ENCODE peak calls at places on chromosomes 2 and 18, in eight cellular contexts. C is tibial artery, I is colonic mucosa, R is tibial nerve, U is GM23248, J is breast epithelium, X is fibroblast of lung, S is IMR-90. B is an unnamed sample. For H3K4me1, the result is how much of the 10 kb centered on the place peaks cover.

GRCh38 chr2:230913406-230913805 is 11.6 kb downstream of the GPR55 start:
- DNase-seq in C (peak), I (peak), R (no peak), U (peak), J (no peak), X (peak), S (no peak), B (no peak)

GRCh38 chr2:26687328-26687727 is 5.2 kb upstream of the KCNK3 start:
- DNase-seq in C (no peak), I (no peak), R (no peak), U (no peak), J (peak), X (no peak), S (no peak), B (no peak)

GRCh38 chr2:164015328-164016123 is 279.7 kb upstream of the FIGN start:
- DNase-seq in C (no peak), I (no peak), R (no peak), U (peak), J (no peak), X (no peak), S (no peak), B (peak)

GRCh38 chr2:126831234-126832005 is 67.3 kb upstream of the TEX51 start:
- DNase-seq in C (no peak), I (no peak), R (no peak), U (no peak), J (no peak), X (no peak), S (peak), B (no peak)

GRCh38 chr2:240130393-240131195 is 5.5 kb downstream of the COPS9 start:
- DNase-seq in C (peak), I (no peak), R (no peak), U (no peak), J (no peak), X (no peak), S (no peak), B (no peak)

GRCh38 chr2:217444932-217445331 is 557.9 kb downstream of the TNS1 start:
- DNase-seq in C (no peak), I (no peak), R (no peak), U (no peak), J (no peak), X (no peak), S (no peak), B (no peak)

GRCh38 chr2:62055724-62056336 is 140.1 kb upstream of the B3GNT2 start:
- DNase-seq in C (no peak), I (no peak), R (no peak), U (no peak), J (no peak), X (no peak), S (no peak), B (no peak)

GRCh38 chr2:24024018-24024417 is 14.1 kb downstream of the MFSD2B start:
- DNase-seq in C (no peak), I (no peak), R (no peak), U (peak), J (no peak), X (peak), S (peak), B (no peak)

GRCh38 chr2:9422321-9423099 is 818 bp downstream of the ITGB1BP1 start:
- DNase-seq in C (peak), I (peak), R (no peak), U (peak), J (no peak), X (peak), S (peak), B (peak)

GRCh38 chr18:48827321-48828200 is 123.2 kb downstream of the SMAD7 start:
- DNase-seq in C (peak), I (no peak), R (no peak), U (peak), J (no peak), X (peak), S (peak), B (peak)

GRCh38 chr18:26771524-26771923 is 94.0 kb downstream of the AQP4 start:
- DNase-seq in C (no peak), I (no peak), R (no peak), U (peak), J (no peak), X (no peak), S (no peak), B (no peak)

GRCh38 chr2:138071720-138072719 is 107.7 kb downstream of the HNMT start:
- DNase-seq in C (no peak), I (no peak), R (no peak), U (no peak), J (peak), X (peak), S (peak), B (no peak)

GRCh38 chr2:23782126-23782525 is 144.8 kb downstream of the ATAD2B start:
- DNase-seq in C (no peak), I (no peak), R (no peak), U (no peak), J (no peak), X (no peak), S (no peak), B (no peak)

GRCh38 chr2:147521936-147522335 is 322.9 kb upstream of the ACVR2A start:
- DNase-seq in C (no peak), I (no peak), R (no peak), U (peak), J (no peak), X (no peak), S (no peak), B (no peak)

GRCh38 chr18:70423120-70423519 is 134.3 kb downstream of the SOCS6 start:
- DNase-seq in C (no peak), I (peak), R (no peak), U (no peak), J (no peak), X (no peak), S (no peak), B (no peak)

GRCh38 chr2:37471994-37472393 is 127.6 kb downstream of the QPCT start:
- DNase-seq in C (no peak), I (no peak), R (no peak), U (peak), J (no peak), X (peak), S (peak), B (no peak)

GRCh38 chr2:7427293-7428060 is 510.3 kb downstream of the RNF144A start:
- DNase-seq in C (no peak), I (no peak), R (peak), U (peak), J (no peak), X (peak), S (peak), B (no peak)

GRCh38 chr2:71578665-71579371 is 125.5 kb downstream of the DYSF start:
- DNase-seq in C (peak), I (no peak), R (peak), U (peak), J (peak), X (peak), S (peak), B (peak)

GRCh38 chr18:33761363-33761762 is 183.3 kb downstream of the ASXL3 start:
- DNase-seq in C (no peak), I (no peak), R (peak), U (peak), J (no peak), X (peak), S (peak), B (no peak)

GRCh38 chr2:173602153-173602552 is 247.5 kb downstream of the CDCA7 start:
- DNase-seq in C (no peak), I (no peak), R (no peak), U (no peak), J (no peak), X (no peak), S (no peak), B (no peak)

GRCh38 chr18:32308493-32309120 is 118.8 kb downstream of the MEP1B start:
- DNase-seq in C (no peak), I (no peak), R (no peak), U (peak), J (no peak), X (peak), S (peak), B (no peak)

GRCh38 chr2:239830066-239830717 is 194.9 kb downstream of the NDUFA10 start:
- DNase-seq in C (peak), I (peak), R (no peak), U (no peak), J (peak), X (peak), S (no peak), B (peak)

GRCh38 chr18:3661121-3661520 is 211.1 kb downstream of the TGIF1 start:
- DNase-seq in C (no peak), I (no peak), R (no peak), U (no peak), J (no peak), X (no peak), S (no peak), B (no peak)

GRCh38 chr2:149613712-149614111 is 26.1 kb upstream of the MMADHC start:
- DNase-seq in C (no peak), I (no peak), R (no peak), U (peak), J (no peak), X (peak), S (peak), B (no peak)

GRCh38 chr2:204850576-204850975 is 305.3 kb downstream of the PARD3B start:
- DNase-seq in C (no peak), I (no peak), R (no peak), U (no peak), J (no peak), X (no peak), S (no peak), B (no peak)

GRCh38 chr2:96788393-96789244 is 27.4 kb upstream of the CNNM3 start:
- DNase-seq in C (peak), I (peak), R (no peak), U (peak), J (no peak), X (no peak), S (peak), B (no peak)

GRCh38 chr2:26735883-26736588 is 28.0 kb upstream of the SLC35F6 start:
- DNase-seq in C (no peak), I (no peak), R (no peak), U (no peak), J (no peak), X (no peak), S (no peak), B (no peak)

GRCh38 chr2:195320416-195320973 is 336.5 kb upstream of the SLC39A10 start:
- DNase-seq in C (no peak), I (no peak), R (no peak), U (peak), J (no peak), X (no peak), S (no peak), B (no peak)

GRCh38 chr2:95001701-95002100 is 23.8 kb upstream of the MAL start:
- DNase-seq in C (no peak), I (no peak), R (no peak), U (no peak), J (no peak), X (no peak), S (no peak), B (no peak)

GRCh38 chr2:136106505-136106904 is 11.4 kb downstream of the CXCR4 start:
- DNase-seq in C (no peak), I (no peak), R (no peak), U (no peak), J (no peak), X (no peak), S (no peak), B (no peak)

GRCh38 chr2:26269571-26270170 is 24.9 kb downstream of the HADHB start:
- DNase-seq in C (no peak), I (no peak), R (no peak), U (peak), J (no peak), X (peak), S (peak), B (no peak)

GRCh38 chr2:148042219-148042618 is 21.3 kb downstream of the MBD5 start:
- DNase-seq in C (no peak), I (no peak), R (no peak), U (peak), J (no peak), X (no peak), S (peak), B (no peak)

GRCh38 chr2:107735206-107735605 is 91.5 kb upstream of the RGPD4 start:
- DNase-seq in C (no peak), I (no peak), R (no peak), U (no peak), J (no peak), X (no peak), S (no peak), B (no peak)

GRCh38 chr2:225464346-225465025 is 65.0 kb downstream of the NYAP2 start:
- DNase-seq in C (no peak), I (no peak), R (no peak), U (no peak), J (no peak), X (no peak), S (no peak), B (no peak)

GRCh38 chr2:209556354-209556961 is 132.6 kb downstream of the MAP2 start:
- DNase-seq in C (no peak), I (no peak), R (no peak), U (peak), J (no peak), X (peak), S (peak), B (no peak)

GRCh38 chr18:39462436-39462835 is 1896.8 kb upstream of the CELF4 start:
- DNase-seq in C (no peak), I (no peak), R (no peak), U (peak), J (no peak), X (peak), S (peak), B (no peak)

GRCh38 chr2:46135936-46136335 is 161.3 kb upstream of the EPAS1 start:
- DNase-seq in C (no peak), I (no peak), R (peak), U (peak), J (no peak), X (peak), S (peak), B (peak)

GRCh38 chr2:128308889-128309288 is 9.8 kb downstream of the HS6ST1 start:
- DNase-seq in C (no peak), I (no peak), R (no peak), U (no peak), J (no peak), X (no peak), S (no peak), B (no peak)

GRCh38 chr2:128310761-128311160 is 7.9 kb downstream of the HS6ST1 start:
- DNase-seq in C (peak), I (peak), R (no peak), U (no peak), J (peak), X (no peak), S (no peak), B (no peak)

GRCh38 chr2:128309341-128310093 is 9.2 kb downstream of the HS6ST1 start:
- DNase-seq in C (peak), I (peak), R (no peak), U (no peak), J (no peak), X (peak), S (peak), B (no peak)

GRCh38 chr2:128311216-128311754 is 7.4 kb downstream of the HS6ST1 start:
- DNase-seq in C (peak), I (peak), R (no peak), U (no peak), J (no peak), X (no peak), S (no peak), B (no peak)

GRCh38 chr2:128310094-128310716 is 8.5 kb downstream of the HS6ST1 start:
- DNase-seq in C (peak), I (peak), R (no peak), U (no peak), J (peak), X (no peak), S (no peak), B (no peak)
- H3K27ac ChIP-seq in C (no peak), I (no peak), R (peak), U (no peak), J (peak), X (peak), S (peak), B (no peak)

GRCh38 chr18:76589866-76590265 is 94.8 kb upstream of the ZNF516 start:
- DNase-seq in C (no peak), I (no peak), R (no peak), U (no peak), J (no peak), X (no peak), S (no peak), B (no peak)

GRCh38 chr18:76587147-76587885 is 92.3 kb upstream of the ZNF516 start:
- DNase-seq in C (no peak), I (no peak), R (no peak), U (no peak), J (no peak), X (no peak), S (no peak), B (no peak)

GRCh38 chr18:76592096-76592495 is 97.1 kb upstream of the ZNF516 start:
- DNase-seq in C (no peak), I (no peak), R (no peak), U (no peak), J (no peak), X (no peak), S (no peak), B (no peak)

GRCh38 chr18:76589309-76589708 is 94.3 kb upstream of the ZNF516 start:
- DNase-seq in C (no peak), I (no peak), R (no peak), U (no peak), J (no peak), X (no peak), S (no peak), B (no peak)

GRCh38 chr18:76588591-76589303 is 93.7 kb upstream of the ZNF516 start:
- DNase-seq in C (no peak), I (no peak), R (peak), U (peak), J (no peak), X (no peak), S (no peak), B (no peak)
- H3K4me3 ChIP-seq in C (peak), I (no peak), R (peak), U (peak), J (peak), X (peak), S (peak), B (peak)

DNA sequence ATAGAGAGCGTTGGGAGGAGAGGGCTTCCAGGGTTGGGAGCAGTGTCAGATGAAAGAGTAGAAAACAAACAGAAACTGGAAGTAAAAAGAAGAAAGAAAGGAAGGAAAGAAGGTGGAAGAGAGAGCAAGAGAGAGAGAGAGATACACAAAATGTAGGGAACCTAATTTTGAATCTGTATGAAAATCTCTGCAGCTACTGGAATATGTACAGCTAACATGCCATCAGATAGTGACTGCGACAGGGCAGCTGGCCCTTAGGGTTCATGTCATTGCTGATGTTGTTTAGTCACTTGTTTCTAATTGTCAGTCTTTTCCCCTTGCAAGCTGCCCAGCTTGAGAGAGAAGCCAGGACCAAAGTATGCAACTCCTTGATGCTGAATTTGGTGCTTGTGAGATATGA is 85.8 kb downstream of the POLE4 start:
- DNase-seq in C (no peak), I (no peak), R (no peak), U (no peak), J (no peak), X (no peak), S (no peak), B (no peak)
- H3K4me1 ChIP-seq in C (under half), I (under half), R (under half), U (under half), J (under half), X (under half), S (under half), B (under half)

GRCh38 chr2:188318161-188318749 is 26.6 kb downstream of the GULP1 start:
- DNase-seq in C (no peak), I (no peak), R (no peak), U (no peak), J (no peak), X (no peak), S (no peak), B (no peak)
- H3K27ac ChIP-seq in C (no peak), I (no peak), R (no peak), U (no peak), J (no peak), X (no peak), S (no peak), B (no peak)